ENCODE peak calls at places on chromosomes 11 and 22, in six cellular contexts. One of them, this sample, is unnamed.
A peak's percentile ranks its signal among the peaks of the same experiment; 100 is the strongest.

GRCh38 chr11:46736615-46737014 is 17.6 kb downstream of the F2 start:
- DNase-seq in cardiac muscle cell: no peak
- DNase-seq in right lobe of liver: no peak
- DNase-seq in CD4-positive, CD25-positive, alpha-beta regulatory T cell: no peak
- DNase-seq in AG04450: no peak
- DNase-seq in fibroblast of lung: no peak
- DNase-seq in this sample: no peak

GRCh38 chr11:123841189-123841588 is 35.0 kb upstream of the OR6M1 start:
- DNase-seq in cardiac muscle cell: no peak
- DNase-seq in right lobe of liver: no peak
- DNase-seq in CD4-positive, CD25-positive, alpha-beta regulatory T cell: no peak
- DNase-seq in AG04450: no peak
- DNase-seq in fibroblast of lung: no peak
- DNase-seq in this sample: no peak

GRCh38 chr11:118221419-118221818 is 3.4 kb downstream of the JAML start:
- DNase-seq in cardiac muscle cell: no peak
- DNase-seq in right lobe of liver: no peak
- DNase-seq in CD4-positive, CD25-positive, alpha-beta regulatory T cell: no peak
- DNase-seq in AG04450: no peak
- DNase-seq in fibroblast of lung: no peak
- DNase-seq in this sample: no peak

GRCh38 chr11:126135182-126136176 is 72.8 kb upstream of the CDON start:
- DNase-seq in cardiac muscle cell: no peak
- DNase-seq in right lobe of liver: no peak
- DNase-seq in CD4-positive, CD25-positive, alpha-beta regulatory T cell: no peak
- DNase-seq in AG04450: no peak
- DNase-seq in fibroblast of lung: no peak
- DNase-seq in this sample: no peak

GRCh38 chr11:114279778-114280532 is 16.2 kb upstream of the NNMT start:
- DNase-seq in cardiac muscle cell: no peak
- DNase-seq in right lobe of liver: no peak
- DNase-seq in CD4-positive, CD25-positive, alpha-beta regulatory T cell: no peak
- DNase-seq in AG04450: no peak
- DNase-seq in fibroblast of lung: peak; percentile 78
- DNase-seq in this sample: no peak

GRCh38 chr22:23179381-23180294 is 671 bp upstream of the BCR start:
- DNase-seq in cardiac muscle cell: no peak
- DNase-seq in right lobe of liver: peak; percentile 75
- DNase-seq in CD4-positive, CD25-positive, alpha-beta regulatory T cell: peak; percentile 15
- DNase-seq in AG04450: no peak
- DNase-seq in fibroblast of lung: no peak
- DNase-seq in this sample: peak; percentile 76

GRCh38 chr11:79325851-79326250 is 115.0 kb downstream of the TENM4 start:
- DNase-seq in cardiac muscle cell: no peak
- DNase-seq in right lobe of liver: no peak
- DNase-seq in CD4-positive, CD25-positive, alpha-beta regulatory T cell: no peak
- DNase-seq in AG04450: no peak
- DNase-seq in fibroblast of lung: no peak
- DNase-seq in this sample: no peak

GRCh38 chr11:78424334-78425270 is 7.0 kb upstream of the GAB2 start:
- DNase-seq in cardiac muscle cell: no peak
- DNase-seq in right lobe of liver: no peak
- DNase-seq in CD4-positive, CD25-positive, alpha-beta regulatory T cell: peak; percentile 48
- DNase-seq in AG04450: no peak
- DNase-seq in fibroblast of lung: peak; percentile 91
- DNase-seq in this sample: no peak

GRCh38 chr22:32723632-32724031 is 77.9 kb upstream of the TIMP3 start:
- DNase-seq in cardiac muscle cell: no peak
- DNase-seq in right lobe of liver: peak; percentile 73
- DNase-seq in CD4-positive, CD25-positive, alpha-beta regulatory T cell: peak; percentile 83
- DNase-seq in AG04450: peak; percentile 83
- DNase-seq in fibroblast of lung: peak; percentile 96
- DNase-seq in this sample: peak; percentile 91

GRCh38 chr22:30235687-30236170 is 10.8 kb downstream of the LIF start:
- DNase-seq in cardiac muscle cell: no peak
- DNase-seq in right lobe of liver: no peak
- DNase-seq in CD4-positive, CD25-positive, alpha-beta regulatory T cell: no peak
- DNase-seq in AG04450: peak; percentile 61
- DNase-seq in fibroblast of lung: peak; percentile 47
- DNase-seq in this sample: peak; percentile 75

GRCh38 chr11:72703281-72704008 is 29.2 kb upstream of the PDE2A start:
- DNase-seq in cardiac muscle cell: no peak
- DNase-seq in right lobe of liver: no peak
- DNase-seq in CD4-positive, CD25-positive, alpha-beta regulatory T cell: no peak
- DNase-seq in AG04450: no peak
- DNase-seq in fibroblast of lung: peak; percentile 83
- DNase-seq in this sample: no peak

GRCh38 chr11:34339149-34340064 is 18.4 kb downstream of the ABTB2 start:
- DNase-seq in cardiac muscle cell: no peak
- DNase-seq in right lobe of liver: no peak
- DNase-seq in CD4-positive, CD25-positive, alpha-beta regulatory T cell: no peak
- DNase-seq in AG04450: no peak
- DNase-seq in fibroblast of lung: no peak
- DNase-seq in this sample: no peak

GRCh38 chr22:41085842-41086241 is 6.5 kb upstream of the EP300 start:
- DNase-seq in cardiac muscle cell: no peak
- DNase-seq in right lobe of liver: no peak
- DNase-seq in CD4-positive, CD25-positive, alpha-beta regulatory T cell: no peak
- DNase-seq in AG04450: no peak
- DNase-seq in fibroblast of lung: no peak
- DNase-seq in this sample: no peak

GRCh38 chr11:33443684-33444083 is 186.5 kb downstream of the HIPK3 start:
- DNase-seq in cardiac muscle cell: no peak
- DNase-seq in right lobe of liver: no peak
- DNase-seq in CD4-positive, CD25-positive, alpha-beta regulatory T cell: no peak
- DNase-seq in AG04450: no peak
- DNase-seq in fibroblast of lung: no peak
- DNase-seq in this sample: no peak

GRCh38 chr22:19612866-19613572 is 88.8 kb upstream of the CLDN5 start:
- DNase-seq in cardiac muscle cell: no peak
- DNase-seq in right lobe of liver: no peak
- DNase-seq in CD4-positive, CD25-positive, alpha-beta regulatory T cell: no peak
- DNase-seq in AG04450: no peak
- DNase-seq in fibroblast of lung: no peak
- DNase-seq in this sample: no peak

GRCh38 chr22:31647066-31647465 is 14.9 kb downstream of the PISD start:
- DNase-seq in cardiac muscle cell: no peak
- DNase-seq in right lobe of liver: no peak
- DNase-seq in CD4-positive, CD25-positive, alpha-beta regulatory T cell: no peak
- DNase-seq in AG04450: no peak
- DNase-seq in fibroblast of lung: no peak
- DNase-seq in this sample: no peak

GRCh38 chr11:66559141-66559861 is 9.1 kb downstream of the CTSF start:
- DNase-seq in cardiac muscle cell: no peak
- DNase-seq in right lobe of liver: no peak
- DNase-seq in CD4-positive, CD25-positive, alpha-beta regulatory T cell: peak; percentile 37
- DNase-seq in AG04450: no peak
- DNase-seq in fibroblast of lung: peak; percentile 17
- DNase-seq in this sample: peak; percentile 81

GRCh38 chr11:35629914-35630313 is 11.7 kb downstream of the FJX1 start:
- DNase-seq in cardiac muscle cell: no peak
- DNase-seq in right lobe of liver: no peak
- DNase-seq in CD4-positive, CD25-positive, alpha-beta regulatory T cell: no peak
- DNase-seq in AG04450: peak; percentile 97
- DNase-seq in fibroblast of lung: peak; percentile 98
- DNase-seq in this sample: peak; percentile 38

GRCh38 chr22:44574057-44574456 is 76.0 kb upstream of the RTL6 start:
- DNase-seq in cardiac muscle cell: no peak
- DNase-seq in right lobe of liver: peak; percentile 14
- DNase-seq in CD4-positive, CD25-positive, alpha-beta regulatory T cell: no peak
- DNase-seq in AG04450: no peak
- DNase-seq in fibroblast of lung: peak; percentile 75
- DNase-seq in this sample: peak; percentile 68

GRCh38 chr11:16776716-16777115 is 38.3 kb downstream of the C11orf58 start:
- DNase-seq in cardiac muscle cell: no peak
- DNase-seq in right lobe of liver: no peak
- DNase-seq in CD4-positive, CD25-positive, alpha-beta regulatory T cell: no peak
- DNase-seq in AG04450: no peak
- DNase-seq in fibroblast of lung: peak; percentile 84
- DNase-seq in this sample: no peak

DNA sequence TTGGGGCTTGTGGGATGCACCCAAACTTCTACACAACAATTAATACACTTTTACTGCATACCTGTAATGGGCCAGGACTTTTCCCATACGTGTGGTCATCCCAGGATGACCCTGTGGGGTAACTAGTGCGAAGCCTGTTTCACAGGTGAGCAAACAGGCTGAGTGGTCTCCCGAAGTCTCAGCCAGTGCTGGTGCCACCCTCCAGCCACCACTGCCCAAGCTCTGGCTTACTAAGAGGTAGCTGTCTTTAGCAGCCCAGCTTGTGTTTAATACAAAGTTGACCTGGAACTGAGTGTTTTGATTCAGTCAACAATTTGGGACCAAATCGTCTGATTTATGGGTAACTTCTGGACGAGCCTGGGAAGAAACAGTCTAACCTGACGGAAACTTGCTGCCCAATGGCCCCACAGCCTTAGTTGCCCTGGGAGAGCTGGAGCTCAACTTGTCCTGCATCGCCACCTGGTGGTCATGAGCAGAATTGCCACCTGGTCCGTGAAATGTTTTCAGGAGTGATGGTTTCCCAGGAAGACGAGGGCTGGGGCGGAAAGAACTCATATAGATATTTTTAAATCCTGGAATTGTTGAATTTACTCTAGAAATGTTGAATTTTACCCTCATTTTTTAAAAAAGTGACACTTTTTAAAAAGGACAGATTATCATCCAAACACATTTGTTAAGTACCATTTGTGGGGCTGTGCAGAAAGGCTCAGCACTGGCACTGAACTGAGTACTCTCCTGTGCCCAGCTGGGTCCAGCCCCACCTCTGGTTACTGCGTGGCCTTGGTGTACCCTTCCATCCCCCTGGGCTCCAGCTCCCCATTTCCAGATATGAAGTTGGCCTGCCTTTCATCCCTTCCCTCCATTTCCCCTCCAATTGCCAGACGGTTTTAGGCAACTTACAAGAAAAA is 95.5 kb upstream of the PARVA start:
- DNase-seq in cardiac muscle cell: peak; percentile 84
- DNase-seq in right lobe of liver: peak; percentile 81
- DNase-seq in CD4-positive, CD25-positive, alpha-beta regulatory T cell: peak; percentile 73
- DNase-seq in AG04450: peak; percentile 73
- DNase-seq in fibroblast of lung: peak; percentile 85
- DNase-seq in this sample: peak; percentile 80
- H3K27ac ChIP-seq in cardiac muscle cell: no peak overlapping the region
- H3K27ac ChIP-seq in right lobe of liver: no peak overlapping the region
- H3K27ac ChIP-seq in CD4-positive, CD25-positive, alpha-beta regulatory T cell: no peak overlapping the region
- H3K27ac ChIP-seq in AG04450: no peak overlapping the region
- H3K27ac ChIP-seq in fibroblast of lung: peak overlapping the region; percentile 36
- H3K27ac ChIP-seq in this sample: no peak overlapping the region

GRCh38 chr11:65470433-65470832 is 28.4 kb upstream of the MALAT1 start:
- DNase-seq in cardiac muscle cell: no peak
- DNase-seq in right lobe of liver: no peak
- DNase-seq in CD4-positive, CD25-positive, alpha-beta regulatory T cell: no peak
- DNase-seq in AG04450: no peak
- DNase-seq in fibroblast of lung: no peak
- DNase-seq in this sample: no peak
- H3K27ac ChIP-seq in cardiac muscle cell: peak overlapping the region; percentile 97
- H3K27ac ChIP-seq in right lobe of liver: no peak overlapping the region
- H3K27ac ChIP-seq in CD4-positive, CD25-positive, alpha-beta regulatory T cell: no peak overlapping the region
- H3K27ac ChIP-seq in AG04450: no peak overlapping the region
- H3K27ac ChIP-seq in fibroblast of lung: peak overlapping the region; percentile 97
- H3K27ac ChIP-seq in this sample: peak overlapping the region; percentile 91

DNA sequence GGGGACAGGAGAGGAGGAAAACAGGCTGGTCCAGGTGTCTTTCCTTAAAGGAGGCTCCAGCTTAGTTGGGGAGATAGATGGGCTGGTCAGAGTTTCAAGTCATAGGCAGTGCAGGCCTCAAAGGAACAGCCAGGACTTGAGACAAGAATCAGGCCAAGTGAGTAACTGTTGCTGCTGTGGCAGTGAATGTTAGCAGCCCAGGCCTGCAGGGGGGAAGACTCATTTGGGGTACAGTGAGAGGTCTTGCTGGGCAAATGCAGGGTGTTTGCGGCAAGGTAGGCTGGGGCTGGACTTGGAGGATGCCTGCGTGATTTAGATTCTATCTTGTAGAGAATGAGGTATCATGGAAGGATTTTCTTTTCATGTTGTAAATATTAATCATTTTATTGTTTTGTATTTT is 24.1 kb downstream of the PTPRJ start:
- DNase-seq in cardiac muscle cell: no peak
- DNase-seq in right lobe of liver: no peak
- DNase-seq in CD4-positive, CD25-positive, alpha-beta regulatory T cell: no peak
- DNase-seq in AG04450: no peak
- DNase-seq in fibroblast of lung: no peak
- DNase-seq in this sample: no peak
- H3K27ac ChIP-seq in cardiac muscle cell: no peak overlapping the region
- H3K27ac ChIP-seq in right lobe of liver: no peak overlapping the region
- H3K27ac ChIP-seq in CD4-positive, CD25-positive, alpha-beta regulatory T cell: peak overlapping the region; percentile 93
- H3K27ac ChIP-seq in AG04450: no peak overlapping the region
- H3K27ac ChIP-seq in fibroblast of lung: no peak overlapping the region
- H3K27ac ChIP-seq in this sample: peak overlapping the region; percentile 85

DNA sequence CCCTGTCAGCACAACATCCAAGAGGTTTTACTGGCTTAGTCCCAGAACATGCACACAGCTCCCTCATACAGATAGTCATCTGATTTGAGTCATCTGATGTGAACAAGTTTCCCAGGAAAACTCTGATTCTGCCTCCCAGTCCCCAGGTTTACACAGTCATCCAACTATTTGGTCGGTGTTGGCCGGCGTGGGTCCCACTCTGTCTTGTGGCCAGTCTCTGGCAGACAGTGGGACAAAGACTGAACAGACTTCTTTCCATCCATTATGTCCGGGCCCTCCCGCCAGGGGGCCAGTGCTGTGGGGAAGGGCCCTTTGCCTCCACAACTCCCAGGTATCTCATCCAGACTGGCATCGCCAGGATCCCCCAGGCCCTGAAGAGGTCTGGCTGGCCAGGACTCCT is 60.0 kb downstream of the BTG4 start:
- DNase-seq in cardiac muscle cell: no peak
- DNase-seq in right lobe of liver: no peak
- DNase-seq in CD4-positive, CD25-positive, alpha-beta regulatory T cell: no peak
- DNase-seq in AG04450: no peak
- DNase-seq in fibroblast of lung: no peak
- DNase-seq in this sample: no peak
- H3K27ac ChIP-seq in cardiac muscle cell: no peak overlapping the region
- H3K27ac ChIP-seq in right lobe of liver: no peak overlapping the region
- H3K27ac ChIP-seq in CD4-positive, CD25-positive, alpha-beta regulatory T cell: no peak overlapping the region
- H3K27ac ChIP-seq in AG04450: peak overlapping the region; percentile 21
- H3K27ac ChIP-seq in fibroblast of lung: no peak overlapping the region
- H3K27ac ChIP-seq in this sample: no peak overlapping the region

GRCh38 chr11:779120-779954 is 2.0 kb upstream of the GATD1 start:
- DNase-seq in cardiac muscle cell: no peak
- DNase-seq in right lobe of liver: peak; percentile 54
- DNase-seq in CD4-positive, CD25-positive, alpha-beta regulatory T cell: no peak
- DNase-seq in AG04450: no peak
- DNase-seq in fibroblast of lung: no peak
- DNase-seq in this sample: no peak
- H3K27ac ChIP-seq in cardiac muscle cell: no peak overlapping the region
- H3K27ac ChIP-seq in right lobe of liver: peak overlapping the region; percentile 8
- H3K27ac ChIP-seq in CD4-positive, CD25-positive, alpha-beta regulatory T cell: no peak overlapping the region
- H3K27ac ChIP-seq in AG04450: no peak overlapping the region
- H3K27ac ChIP-seq in fibroblast of lung: no peak overlapping the region
- H3K27ac ChIP-seq in this sample: no peak overlapping the region